ENCODE peak calls at places on chromosomes 11 and 22, in four cellular contexts. E, R, A and U are unnamed samples.
A peak's percentile ranks its signal among the peaks of the same experiment; 100 is the strongest.

GRCh38 chr11:2955896-2956476 is 26.8 kb upstream of the PHLDA2 start:
- DNase-seq in R (no peak), A (no peak), E (no peak), U (no peak)

GRCh38 chr11:35464308-35464707 is 45.0 kb upstream of the SLC1A2 start:
- DNase-seq in E (no peak), R (no peak), A (no peak), U (no peak)

GRCh38 chr11:126049159-126049558 is 13.5 kb downstream of the CDON start:
- DNase-seq in A (no peak), R (no peak), E (no peak), U (no peak)

GRCh38 chr22:41933411-41934177 is 7.0 kb upstream of the TNFRSF13C start:
- DNase-seq in E (no peak), A (no peak), R (no peak), U (no peak)

GRCh38 chr11:2912498-2912897 is 16.7 kb downstream of the PHLDA2 start:
- DNase-seq in R (no peak), E (peak; percentile 96), A (peak; percentile 34), U (no peak)

GRCh38 chr11:9263840-9264380 is 1.2 kb downstream of the DENND5A start:
- DNase-seq in R (no peak), E (no peak), A (no peak), U (no peak)

GRCh38 chr11:117932426-117932825 is 3.2 kb upstream of the TMPRSS13 start:
- DNase-seq in A (no peak), E (no peak), R (no peak), U (no peak)

GRCh38 chr11:69473520-69473894 is 8.0 kb upstream of the LINC01488 start:
- DNase-seq in E (no peak), A (no peak), R (no peak), U (no peak)

GRCh38 chr22:22452211-22452610 is 56.3 kb downstream of the ZNF280B start:
- DNase-seq in R (no peak), A (no peak), E (no peak), U (no peak)

GRCh38 chr22:23773247-23774113 is 831 bp downstream of the MMP11 start:
- DNase-seq in A (no peak), R (no peak), E (no peak), U (no peak)

GRCh38 chr22:23769321-23769965 is 1.7 kb upstream of the CHCHD10 start:
- DNase-seq in A (no peak), R (no peak), E (no peak), U (no peak)

GRCh38 chr22:23774114-23774921 is 1.7 kb downstream of the MMP11 start:
- DNase-seq in A (no peak), R (no peak), E (no peak), U (no peak)

GRCh38 chr22:23774922-23775436 is 2.3 kb downstream of the MMP11 start:
- DNase-seq in E (no peak), A (no peak), R (peak; percentile 3), U (no peak)

DNA sequence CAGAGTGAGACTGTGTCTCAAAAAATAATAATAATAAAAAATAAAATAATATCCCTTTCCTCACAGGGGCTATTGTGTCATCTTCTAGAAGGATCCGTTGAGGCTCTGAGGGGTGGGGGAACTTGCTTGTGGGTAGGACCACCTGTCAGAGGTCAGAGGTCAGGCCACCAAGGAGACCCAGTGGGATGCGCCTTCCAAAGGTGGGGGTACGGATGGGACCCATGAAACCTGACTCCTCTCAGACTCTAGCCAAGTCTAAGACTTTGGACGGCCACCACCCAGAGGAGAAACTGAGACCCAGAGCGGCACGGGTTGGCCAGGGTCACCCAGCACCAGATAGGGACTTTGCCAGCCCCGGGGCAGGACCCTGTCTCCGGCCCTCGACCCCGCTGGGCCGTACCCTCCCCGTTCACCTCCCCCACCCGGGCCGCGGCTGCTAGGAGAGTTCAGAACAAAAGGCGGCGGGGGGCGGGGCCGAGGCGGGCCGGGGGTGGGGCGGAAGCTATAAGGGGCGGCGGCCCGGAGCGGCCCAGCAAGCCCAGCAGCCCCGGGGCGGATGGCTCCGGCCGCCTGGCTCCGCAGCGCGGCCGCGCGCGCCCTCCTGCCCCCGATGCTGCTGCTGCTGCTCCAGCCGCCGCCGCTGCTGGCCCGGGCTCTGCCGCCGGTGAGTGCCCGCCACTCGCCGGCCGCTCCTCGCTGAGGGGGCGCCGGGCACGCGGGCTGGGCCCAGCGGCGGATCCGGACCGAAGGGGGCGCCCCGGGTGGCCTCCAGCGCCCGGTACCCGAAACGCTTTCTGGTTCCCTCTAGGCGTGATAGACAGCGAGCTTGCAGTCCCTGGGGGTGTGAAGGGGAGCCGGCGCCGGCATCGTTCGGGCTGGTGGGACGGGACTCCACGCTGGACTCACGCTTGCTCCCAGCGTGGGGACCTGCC is at the start of gene MMP11:
- DNase-seq in E (peak; percentile 81), R (peak; percentile 61), A (no peak), U (no peak)
- TF ChIP-seq CTCF in E (no peak), R (peak; percentile 28), A (no peak), U (no peak)

DNA sequence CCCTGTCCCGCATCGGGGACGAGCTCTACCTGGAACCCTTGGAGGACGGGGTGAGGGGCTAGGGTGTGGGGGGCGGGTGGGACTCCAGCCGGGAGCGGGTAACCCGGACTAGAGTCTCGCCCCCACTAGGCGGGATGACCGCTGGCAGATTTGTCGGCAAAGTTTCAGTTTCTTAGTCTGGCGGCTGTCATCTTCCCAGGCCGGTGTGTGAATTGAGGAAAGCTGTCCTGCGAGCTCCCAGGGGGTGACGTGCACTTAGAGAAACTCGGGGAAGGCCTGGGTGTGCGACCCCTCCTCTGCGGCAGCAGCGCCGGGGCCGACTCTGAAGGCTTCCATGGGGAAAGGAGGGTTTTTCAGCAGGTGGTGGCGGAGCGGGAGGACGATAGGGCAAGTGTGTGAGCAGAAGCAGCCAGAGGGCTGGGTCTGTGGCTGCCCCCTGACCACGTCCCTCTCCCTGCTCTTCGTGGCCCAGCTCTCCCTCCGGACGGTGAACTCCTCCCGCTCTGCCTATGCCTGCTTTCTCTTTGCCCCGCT is 463 bp downstream of the RAD9A start:
- DNase-seq in R (no peak), A (no peak), E (no peak), U (no peak)
- TF ChIP-seq CTCF in R (no peak), A (no peak), E (no peak), U (no peak)

GRCh38 chr11:72741429-72741833 is 10.8 kb downstream of the ARAP1 start:
- DNase-seq in R (no peak), E (no peak), A (no peak), U (no peak)
- TF ChIP-seq CTCF in R (no peak), E (no peak), A (no peak), U (no peak)

GRCh38 chr11:21398195-21398594 is 728.8 kb downstream of the NELL1 start:
- DNase-seq in E (no peak), R (no peak), A (no peak), U (no peak)
- TF ChIP-seq CTCF in E (no peak), R (no peak), A (no peak), U (no peak)

GRCh38 chr11:107472966-107473365 is 15.3 kb upstream of the CWF19L2 start:
- DNase-seq in A (no peak), R (no peak), E (no peak), U (no peak)

GRCh38 chr11:107478922-107479321 is 21.3 kb upstream of the CWF19L2 start:
- DNase-seq in A (no peak), R (no peak), E (no peak), U (no peak)

GRCh38 chr11:107477820-107478219 is 20.2 kb upstream of the CWF19L2 start:
- DNase-seq in R (no peak), A (no peak), E (no peak), U (no peak)

GRCh38 chr11:107468596-107468995 is 11.0 kb upstream of the CWF19L2 start:
- DNase-seq in E (no peak), R (no peak), A (no peak), U (no peak)

GRCh38 chr11:107473797-107474196 is 16.2 kb upstream of the CWF19L2 start:
- DNase-seq in A (no peak), E (no peak), R (no peak), U (no peak)
- TF ChIP-seq CTCF in A (no peak), E (no peak), R (no peak), U (no peak)

GRCh38 chr11:1549355-1550330 is 22.4 kb downstream of the DUSP8 start:
- DNase-seq in A (no peak), E (no peak), R (no peak), U (no peak)
- TF ChIP-seq CTCF in A (no peak), E (no peak), R (peak; percentile 30), U (no peak)

GRCh38 chr11:20647976-20648565 is 21.3 kb upstream of the NELL1 start:
- DNase-seq in A (no peak), E (peak; percentile 56), R (peak; percentile 18), U (peak; percentile 7)
- TF ChIP-seq CTCF in A (peak; percentile 71), E (peak; percentile 89), R (peak; percentile 92), U (peak; percentile 89)

DNA sequence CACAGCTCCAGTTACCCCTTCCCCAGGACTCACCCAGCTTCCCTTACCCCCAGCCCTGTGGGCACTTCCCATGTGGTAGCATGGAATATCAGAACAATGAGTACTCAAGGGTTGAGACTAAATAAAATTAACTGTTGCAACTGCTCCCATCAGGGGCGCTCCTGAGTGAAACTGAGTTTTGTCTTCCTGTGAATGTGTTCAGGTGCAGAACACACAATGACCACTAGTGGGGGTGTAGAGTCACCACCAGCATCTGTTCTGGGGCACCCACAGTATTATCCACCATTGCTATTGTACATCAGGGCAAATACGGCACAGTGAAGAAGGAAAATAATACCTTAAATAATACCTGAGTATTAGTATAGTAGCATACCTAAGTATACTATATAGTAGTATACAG is 689.7 kb downstream of the TBC1D22A start:
- DNase-seq in A (no peak), E (no peak), R (no peak), U (no peak)
- TF ChIP-seq CTCF in A (no peak), E (no peak), R (peak; percentile 33), U (no peak)